ENCODE peak calls at places on chromosomes 7 and 10, in five cellular contexts. I is ovary, L is RPMI7951, X is smooth muscle cell of the brain vasculature, Q is NCI-H146. O is an unnamed sample.

GRCh38 chr10:131802156-131802915 is 98.5 kb upstream of the PPP2R2D start:
- DNase-seq in I (no peak), L (no peak), X (no peak), Q (no peak), O (no peak)

GRCh38 chr10:132554053-132554990 is 16.7 kb downstream of the INPP5A start:
- DNase-seq in I (peak), L (no peak), X (no peak), Q (no peak), O (no peak)

GRCh38 chr10:6400331-6400730 is 179.7 kb downstream of the PRKCQ start:
- DNase-seq in I (no peak), L (no peak), X (no peak), Q (no peak), O (no peak)

GRCh38 chr10:64959883-64960282 is 1438.7 kb downstream of the REEP3 start:
- DNase-seq in I (no peak), L (no peak), X (no peak), Q (no peak), O (no peak)

GRCh38 chr10:11636761-11637166 is 25.3 kb upstream of the USP6NL start:
- DNase-seq in I (no peak), L (peak), X (no peak), Q (no peak), O (no peak)

GRCh38 chr7:131501422-131501821 is 55.0 kb downstream of the PODXL start:
- DNase-seq in I (no peak), L (peak), X (no peak), Q (no peak), O (no peak)

GRCh38 chr7:105295626-105296352 is 92.9 kb downstream of the SRPK2 start:
- DNase-seq in I (no peak), L (no peak), X (no peak), Q (no peak), O (no peak)

GRCh38 chr10:29189272-29189671 is 99.6 kb upstream of the LYZL1 start:
- DNase-seq in I (no peak), L (peak), X (no peak), Q (no peak), O (no peak)

GRCh38 chr7:30260246-30260768 is 24.1 kb upstream of the ZNRF2 start:
- DNase-seq in I (no peak), L (no peak), X (no peak), Q (no peak), O (no peak)

GRCh38 chr7:80732635-80733034 is 94.2 kb downstream of the CD36 start:
- DNase-seq in I (no peak), L (peak), X (no peak), Q (no peak), O (no peak)

GRCh38 chr10:6207658-6208057 is 4.9 kb downstream of the PFKFB3 start:
- DNase-seq in I (no peak), L (no peak), X (no peak), Q (no peak), O (no peak)

GRCh38 chr10:94076325-94076841 is 82.7 kb downstream of the PLCE1 start:
- DNase-seq in I (no peak), L (no peak), X (peak), Q (no peak), O (no peak)

GRCh38 chr10:120400601-120401000 is 56.4 kb upstream of the PLPP4 start:
- DNase-seq in I (no peak), L (peak), X (no peak), Q (no peak), O (no peak)

GRCh38 chr7:156722427-156722826 is 81.9 kb downstream of the RNF32 start:
- DNase-seq in I (no peak), L (no peak), X (no peak), Q (peak), O (no peak)

GRCh38 chr10:98172495-98172894 is 38.0 kb downstream of the R3HCC1L start:
- DNase-seq in I (no peak), L (no peak), X (no peak), Q (no peak), O (no peak)

GRCh38 chr10:4351723-4352565 is 474.1 kb upstream of the AKR1E2 start:
- DNase-seq in I (no peak), L (peak), X (no peak), Q (no peak), O (no peak)

GRCh38 chr7:14769261-14769660 is 133.3 kb downstream of the DGKB start:
- DNase-seq in I (no peak), L (no peak), X (no peak), Q (no peak), O (no peak)

GRCh38 chr10:106424076-106424475 is 740.4 kb downstream of the SORCS1 start:
- DNase-seq in I (no peak), L (no peak), X (no peak), Q (no peak), O (no peak)

GRCh38 chr7:107614425-107614824 is 34.4 kb downstream of the BCAP29 start:
- DNase-seq in I (no peak), L (peak), X (no peak), Q (no peak), O (no peak)

GRCh38 chr7:16630654-16631053 is 14.9 kb downstream of the ANKMY2 start:
- DNase-seq in I (no peak), L (no peak), X (no peak), Q (no peak), O (no peak)

GRCh38 chr10:69733791-69734261 is 67.9 kb upstream of the COL13A1 start:
- DNase-seq in I (no peak), L (peak), X (peak), Q (no peak), O (no peak)

GRCh38 chr10:57661206-57661605 is 606.5 kb downstream of the IPMK start:
- DNase-seq in I (no peak), L (no peak), X (no peak), Q (no peak), O (no peak)

GRCh38 chr7:131067220-131067619 is 260.5 kb upstream of the MKLN1 start:
- DNase-seq in I (no peak), L (no peak), X (no peak), Q (no peak), O (no peak)

GRCh38 chr7:33195264-33195663 is 65.9 kb downstream of the BBS9 start:
- DNase-seq in I (no peak), L (peak), X (peak), Q (no peak), O (no peak)

GRCh38 chr7:140050100-140050499 is 12.7 kb downstream of the PARP12 start:
- DNase-seq in I (no peak), L (no peak), X (no peak), Q (no peak), O (no peak)

GRCh38 chr10:29725133-29725720 is 90.5 kb upstream of the SVIL start:
- DNase-seq in I (no peak), L (peak), X (no peak), Q (no peak), O (no peak)

GRCh38 chr10:2079603-2080078 is 342.3 kb upstream of the ADARB2 start:
- DNase-seq in I (no peak), L (no peak), X (no peak), Q (no peak), O (no peak)

GRCh38 chr7:101940830-101941229 is 123.4 kb downstream of the CUX1 start:
- DNase-seq in I (peak), L (no peak), X (no peak), Q (peak), O (no peak)

GRCh38 chr7:121302214-121302745 is 26.5 kb upstream of the WNT16 start:
- DNase-seq in I (no peak), L (peak), X (peak), Q (no peak), O (no peak)

GRCh38 chr10:21732067-21732772 is 198.2 kb downstream of the MLLT10 start:
- DNase-seq in I (peak), L (peak), X (peak), Q (peak), O (peak)

GRCh38 chr10:112564337-112564736 is 117.3 kb downstream of the VTI1A start:
- DNase-seq in I (no peak), L (no peak), X (no peak), Q (no peak), O (no peak)

O was measured in SK-N-DZ.